ENCODE peak calls at places on chromosomes 3 and 15, in ten cellular contexts. J, E, I, K, G, F, X, Y, D and W are unnamed samples.

GRCh38 chr3:127764841-127765362 is 57.4 kb downstream of the MGLL start:
- DNase-seq in J (no peak), F (no peak), K (no peak), Y (no peak), G (peak), X (no peak), I (no peak), D (no peak), E (no peak), W (no peak)

GRCh38 chr3:9416139-9416780 is 18.8 kb downstream of the SETD5 start:
- DNase-seq in I (no peak), E (no peak), D (peak), K (no peak), F (no peak), G (no peak), X (no peak), Y (no peak), J (no peak), W (no peak)

GRCh38 chr3:41167722-41168497 is 31.4 kb upstream of the CTNNB1 start:
- DNase-seq in I (no peak), G (no peak), E (no peak), F (no peak), J (no peak), Y (no peak), K (no peak), X (no peak), D (no peak), W (no peak)

GRCh38 chr3:149217347-149217746 is 4.3 kb downstream of the CP start:
- DNase-seq in D (no peak), G (no peak), Y (no peak), K (no peak), F (no peak), I (no peak), X (no peak), J (no peak), E (no peak), W (no peak)

GRCh38 chr15:50778089-50778488 is 12.6 kb upstream of the SPPL2A start:
- DNase-seq in I (no peak), E (no peak), X (no peak), D (no peak), G (no peak), J (no peak), Y (no peak), K (no peak), F (no peak), W (no peak)

GRCh38 chr3:124372784-124373183 is 357.5 kb upstream of the UMPS start:
- DNase-seq in Y (no peak), E (peak), K (no peak), J (peak), I (no peak), X (no peak), F (no peak), G (no peak), D (no peak), W (no peak)

GRCh38 chr3:149771652-149772271 is 19.5 kb upstream of the COMMD2 start:
- DNase-seq in E (peak), Y (peak), J (peak), I (peak), F (peak), G (peak), K (peak), D (peak), X (peak), W (peak)

GRCh38 chr3:182544542-182544941 is 248.8 kb upstream of the ATP11B start:
- DNase-seq in K (no peak), X (no peak), D (no peak), J (no peak), G (no peak), I (no peak), E (no peak), F (no peak), Y (no peak), W (no peak)

GRCh38 chr3:31230834-31231233 is 301.9 kb upstream of the STT3B start:
- DNase-seq in F (no peak), I (no peak), X (no peak), D (no peak), J (no peak), G (peak), K (no peak), Y (no peak), E (no peak), W (no peak)

GRCh38 chr3:139537795-139538538 is 1.6 kb downstream of the RBP1 start:
- DNase-seq in G (no peak), J (no peak), D (peak), F (no peak), Y (no peak), X (no peak), I (no peak), K (no peak), E (no peak), W (no peak)

GRCh38 chr3:196962108-196962929 is 6.3 kb downstream of the PIGZ start:
- DNase-seq in F (no peak), Y (no peak), X (no peak), G (no peak), E (no peak), J (no peak), I (no peak), K (no peak), D (no peak), W (no peak)

GRCh38 chr3:177478170-177478859 is 281.0 kb upstream of the TBL1XR1 start:
- DNase-seq in F (no peak), E (no peak), G (peak), D (peak), Y (no peak), X (no peak), J (no peak), K (peak), I (no peak), W (no peak)

GRCh38 chr3:69288161-69288895 is 97.6 kb downstream of the FRMD4B start:
- DNase-seq in X (no peak), I (no peak), F (peak), K (peak), Y (peak), D (peak), J (peak), G (no peak), E (peak), W (no peak)

GRCh38 chr3:56125358-56126005 is 342.8 kb downstream of the ERC2 start:
- DNase-seq in J (peak), Y (no peak), X (no peak), G (peak), F (no peak), D (peak), K (peak), I (no peak), E (no peak), W (no peak)

GRCh38 chr3:195196266-195196665 is 74.7 kb downstream of the XXYLT1 start:
- DNase-seq in I (no peak), Y (no peak), G (peak), E (no peak), K (no peak), D (peak), J (no peak), X (no peak), F (no peak), W (no peak)

GRCh38 chr15:48541659-48542334 is 103.7 kb downstream of the FBN1 start:
- DNase-seq in D (peak), F (peak), E (no peak), K (no peak), I (no peak), J (no peak), Y (no peak), X (no peak), G (peak), W (no peak)

GRCh38 chr3:3170998-3171397 is 8.5 kb downstream of the CRBN start:
- DNase-seq in I (no peak), J (no peak), G (peak), E (no peak), X (no peak), D (peak), F (no peak), K (no peak), Y (no peak), W (no peak)

GRCh38 chr3:20103731-20104130 is 63.5 kb downstream of the KAT2B start:
- DNase-seq in I (no peak), E (no peak), K (no peak), X (no peak), D (no peak), J (no peak), F (no peak), Y (no peak), G (no peak), W (no peak)

GRCh38 chr3:40302784-40303183 is 6.7 kb upstream of the EIF1B start:
- DNase-seq in J (no peak), D (no peak), Y (no peak), E (no peak), X (no peak), K (no peak), F (no peak), I (no peak), G (no peak), W (no peak)

GRCh38 chr3:185711255-185711870 is 113.5 kb downstream of the IGF2BP2 start:
- DNase-seq in K (no peak), E (no peak), F (no peak), D (peak), I (no peak), X (no peak), G (no peak), Y (no peak), J (no peak), W (no peak)

GRCh38 chr3:163692484-163692883 is 1385.8 kb downstream of the SI start:
- DNase-seq in J (no peak), F (no peak), D (no peak), K (no peak), E (no peak), I (no peak), Y (no peak), X (no peak), G (no peak), W (no peak)

GRCh38 chr3:71244153-71245051 is 339.1 kb downstream of the FOXP1 start:
- DNase-seq in K (no peak), Y (no peak), I (peak), J (no peak), G (peak), D (no peak), F (no peak), E (no peak), X (no peak), W (no peak)

GRCh38 chr3:141814375-141814774 is 51.2 kb downstream of the GRK7 start:
- DNase-seq in D (no peak), F (no peak), G (no peak), E (no peak), Y (no peak), K (no peak), X (no peak), I (no peak), J (no peak), W (no peak)

GRCh38 chr15:82944840-82945239 is 7.7 kb downstream of the HOMER2 start:
- DNase-seq in J (no peak), E (no peak), D (peak), G (peak), I (no peak), X (no peak), K (no peak), Y (no peak), F (no peak), W (no peak)

GRCh38 chr3:188807002-188807401 is 364.8 kb upstream of the TPRG1 start:
- DNase-seq in F (no peak), X (no peak), Y (no peak), K (no peak), E (no peak), I (no peak), G (peak), J (no peak), D (peak), W (no peak)

GRCh38 chr3:185365281-185366211 is 2.6 kb downstream of the MAP3K13 start:
- DNase-seq in I (no peak), J (no peak), D (peak), F (no peak), Y (no peak), E (no peak), X (no peak), G (no peak), K (peak), W (no peak)

GRCh38 chr3:157981819-157982218 is 124.4 kb downstream of the SHOX2 start:
- DNase-seq in I (no peak), J (no peak), X (no peak), Y (no peak), E (no peak), G (no peak), D (peak), K (no peak), F (no peak), W (no peak)

GRCh38 chr3:43627360-43627759 is 5.5 kb upstream of the ANO10 start:
- DNase-seq in J (no peak), G (no peak), X (no peak), K (no peak), E (no peak), I (no peak), D (no peak), Y (no peak), F (no peak), W (no peak)

GRCh38 chr3:135622215-135622614 is 343.3 kb upstream of the PPP2R3A start:
- DNase-seq in F (no peak), Y (no peak), J (no peak), E (no peak), I (no peak), D (no peak), G (no peak), X (no peak), K (no peak), W (no peak)

GRCh38 chr3:158991146-158991705 is 189.4 kb downstream of the MFSD1 start:
- DNase-seq in G (no peak), D (peak), E (peak), K (peak), I (peak), X (no peak), F (no peak), J (no peak), Y (no peak), W (peak)

GRCh38 chr15:33515121-33515520 is 204.4 kb downstream of the RYR3 start:
- DNase-seq in X (no peak), E (no peak), D (no peak), J (no peak), F (no peak), K (no peak), Y (no peak), I (no peak), G (no peak), W (no peak)

GRCh38 chr3:23809840-23810341 is 4.1 kb downstream of the UBE2E1 start:
- DNase-seq in J (no peak), X (no peak), G (peak), K (no peak), Y (no peak), D (peak), I (no peak), F (peak), E (no peak), W (no peak)

GRCh38 chr3:53375019-53375418 is 27.7 kb upstream of the DCP1A start:
- DNase-seq in F (peak), X (no peak), E (peak), G (peak), K (peak), J (peak), D (peak), I (peak), Y (peak), W (peak)
- TF ChIP-seq CTCF in F (peak), X (no peak), E (peak), G (peak), K (peak), J (peak), D (peak), I (peak), Y (peak), W (peak)

DNA sequence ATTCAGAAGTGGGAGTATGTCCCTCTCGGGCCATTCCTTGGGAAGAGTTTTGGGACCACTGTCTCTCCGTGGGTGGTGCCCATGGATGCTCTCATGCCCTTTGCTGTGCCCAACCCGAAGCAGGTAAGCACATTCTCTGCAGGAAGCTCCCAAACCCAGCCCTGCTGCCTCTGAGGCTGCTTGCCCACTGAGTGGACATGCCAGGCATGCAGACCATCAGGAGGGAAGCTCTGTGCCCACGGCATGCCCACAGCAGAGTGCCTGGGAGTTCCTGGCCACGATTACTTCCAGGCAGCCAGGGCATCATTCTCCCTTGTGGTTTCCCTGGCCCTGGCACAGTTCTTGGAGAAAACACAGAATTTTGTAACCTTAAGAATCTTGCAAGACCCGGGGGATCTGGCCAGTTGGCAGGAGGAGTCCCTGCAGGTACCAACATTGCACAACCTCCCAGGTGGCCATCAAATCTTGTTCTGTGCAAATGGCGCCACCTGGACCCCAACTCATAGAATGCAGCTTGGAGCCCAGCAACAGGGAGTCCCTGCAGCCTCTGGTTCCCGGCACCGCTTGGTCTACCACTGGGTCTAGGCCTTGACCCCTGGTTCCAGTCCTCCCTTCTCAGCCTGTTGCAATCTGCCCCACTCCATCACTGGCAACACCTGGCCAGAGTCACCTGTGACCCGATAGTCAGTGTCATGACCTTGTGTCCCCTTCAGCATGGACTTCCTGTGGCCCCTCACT is 20.4 kb downstream of the FAH start:
- DNase-seq in J (peak), X (peak), Y (peak), D (peak), I (peak), K (peak), E (peak), G (peak), F (peak), W (peak)
- TF ChIP-seq CTCF in J (peak), X (no peak), Y (peak), D (peak), I (peak), K (peak), E (peak), G (peak), F (peak), W (peak)

DNA sequence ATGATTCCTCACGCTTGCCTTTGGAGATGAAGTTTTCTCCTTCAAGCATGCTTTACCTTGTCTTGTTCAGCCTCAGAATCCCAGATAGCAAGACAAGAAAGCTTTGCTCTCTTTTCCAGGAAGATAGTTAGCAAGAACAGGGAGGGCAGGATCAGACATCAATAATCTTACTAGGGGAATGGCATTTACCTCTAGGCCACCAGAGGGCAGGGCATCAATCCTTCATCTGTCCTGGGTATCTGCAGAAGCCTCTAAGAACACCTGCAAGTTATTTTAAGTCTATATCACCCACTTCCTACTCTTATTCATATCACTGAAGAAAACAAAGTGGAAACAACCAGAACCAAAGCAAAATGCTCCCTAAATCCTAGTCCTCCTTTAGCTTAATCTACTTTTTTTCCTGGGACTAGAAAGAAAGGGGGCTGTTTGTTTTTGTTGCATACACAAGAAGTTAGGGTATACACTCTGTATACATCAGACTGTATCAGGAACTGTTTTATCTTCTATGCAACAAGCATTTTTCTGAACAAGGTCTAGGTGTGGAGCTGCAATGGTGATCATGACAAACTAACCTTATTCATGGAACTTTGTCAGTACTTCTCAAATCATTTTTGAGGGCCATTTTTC is 862.5 kb downstream of the CADM2 start:
- DNase-seq in K (peak), I (peak), D (peak), G (peak), E (peak), J (peak), Y (peak), F (peak), X (no peak), W (no peak)
- TF ChIP-seq CTCF in K (peak), I (peak), D (peak), G (peak), E (peak), J (peak), Y (peak), F (peak), X (no peak), W (peak)

DNA sequence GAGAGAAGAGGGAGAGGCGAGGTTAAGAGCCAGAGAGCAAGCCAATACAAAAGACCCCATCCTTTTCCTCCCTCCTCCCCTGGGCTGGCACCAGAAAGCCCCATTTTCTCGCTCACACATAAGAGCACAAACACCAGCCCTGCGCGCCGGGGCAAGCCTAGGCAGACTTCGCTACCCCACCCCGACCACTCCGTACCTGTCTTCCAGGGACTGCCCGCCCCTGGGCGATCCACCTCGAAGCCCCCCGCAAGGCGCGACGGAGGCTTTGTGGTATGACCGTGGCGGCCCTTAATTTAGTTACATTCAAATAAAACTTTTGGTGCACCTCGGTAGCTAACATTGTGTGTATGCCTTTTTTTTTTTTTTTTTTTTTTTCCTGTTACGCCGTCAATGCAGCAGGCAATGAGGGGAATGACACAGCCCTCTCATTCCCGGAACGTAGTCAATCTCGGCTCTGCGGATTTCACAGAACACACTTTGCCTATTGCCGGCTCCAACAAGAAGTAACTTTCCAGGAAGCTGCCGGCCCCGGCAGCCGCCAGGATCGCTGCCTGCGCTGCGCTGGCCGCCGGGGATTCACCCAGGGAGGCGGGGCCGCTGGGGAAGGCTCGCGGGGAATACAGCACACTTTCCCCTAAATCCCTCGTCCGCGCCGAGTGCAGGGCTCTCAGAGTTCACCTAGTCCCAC is 7.7 kb downstream of the BCL6 start:
- DNase-seq in K (peak), F (no peak), I (peak), J (peak), Y (peak), E (peak), G (peak), X (peak), D (peak), W (no peak)
- TF ChIP-seq CTCF in K (peak), F (no peak), I (no peak), J (peak), Y (no peak), E (no peak), G (no peak), X (no peak), D (peak), W (no peak)

GRCh38 chr15:98682992-98683701 is 34.8 kb downstream of the IGF1R start:
- DNase-seq in K (no peak), G (no peak), X (no peak), E (no peak), J (no peak), I (no peak), D (peak), Y (no peak), F (no peak), W (no peak)

GRCh38 chr15:98684441-98684840 is 36.1 kb downstream of the IGF1R start:
- DNase-seq in F (no peak), X (no peak), Y (no peak), D (peak), I (no peak), E (no peak), G (peak), J (no peak), K (no peak), W (no peak)

GRCh38 chr15:98683821-98684220 is 35.5 kb downstream of the IGF1R start:
- DNase-seq in X (no peak), E (no peak), J (no peak), I (no peak), Y (no peak), D (peak), F (no peak), G (no peak), K (no peak), W (no peak)

GRCh38 chr15:98678484-98678883 is 30.1 kb downstream of the IGF1R start:
- DNase-seq in X (no peak), I (no peak), F (no peak), J (no peak), G (no peak), E (no peak), D (no peak), K (no peak), Y (no peak), W (no peak)

DNA sequence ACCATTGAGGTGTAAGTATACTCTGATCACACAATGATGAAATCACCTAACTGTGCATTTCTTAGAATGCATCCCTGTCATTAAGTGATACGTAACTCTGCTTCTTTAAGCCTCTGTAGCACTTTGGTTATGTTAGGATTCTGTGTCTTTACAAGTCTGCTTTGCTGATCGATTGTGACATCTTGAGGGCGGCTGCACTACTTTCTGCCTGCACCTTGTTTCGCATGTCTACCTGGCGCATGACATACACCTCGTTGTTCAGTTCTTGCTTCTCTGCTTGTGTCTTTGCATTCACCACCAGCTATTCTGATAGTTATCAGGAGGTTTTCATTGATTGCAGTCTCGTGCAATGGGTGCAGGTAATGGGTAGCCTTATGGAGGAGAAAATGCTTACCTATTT is 32.7 kb downstream of the IGF1R start:
- DNase-seq in I (no peak), K (no peak), D (no peak), X (no peak), J (no peak), F (no peak), Y (no peak), E (no peak), G (no peak), W (no peak)
- TF ChIP-seq CTCF in I (no peak), K (no peak), D (no peak), X (no peak), J (no peak), F (no peak), Y (no peak), E (no peak), G (no peak), W (no peak)

GRCh38 chr15:81379269-81379668 is 5.3 kb upstream of the TMC3 start:
- DNase-seq in X (no peak), I (no peak), E (no peak), J (no peak), F (no peak), Y (no peak), G (no peak), D (no peak), K (no peak), W (no peak)
- TF ChIP-seq CTCF in X (no peak), I (no peak), E (no peak), J (no peak), F (no peak), Y (no peak), G (no peak), D (no peak), K (no peak), W (no peak)